ENCODE peak calls at places on chromosomes 2 and 18, in seven cellular contexts. R is AG20443, E is T-helper 1 cell, Z is uterus, P is caudate nucleus, V is Right ventricle myocardium superior, Y is GM04504. S is an unnamed sample.

GRCh38 chr2:159084395-159085370 is 116.2 kb downstream of the TANC1 start:
- DNase-seq in P (peak), V (no peak), Y (peak), Z (no peak), E (no peak), R (no peak), S (no peak)

GRCh38 chr2:203714112-203714511 is 7.7 kb downstream of the CD28 start:
- DNase-seq in V (peak), Y (no peak), P (no peak), R (no peak), E (no peak), Z (peak), S (no peak)

GRCh38 chr2:189933911-189934399 is 128.6 kb downstream of the MSTN start:
- DNase-seq in Z (no peak), R (peak), P (no peak), V (no peak), Y (peak), E (no peak), S (no peak)

GRCh38 chr2:203340791-203341487 is 12.7 kb downstream of the ABI2 start:
- DNase-seq in P (no peak), Z (no peak), R (peak), Y (peak), E (no peak), V (no peak), S (no peak)

GRCh38 chr2:9146656-9147055 is 60.0 kb upstream of the ASAP2 start:
- DNase-seq in Y (no peak), V (no peak), Z (no peak), E (no peak), R (no peak), P (no peak), S (no peak)

GRCh38 chr2:96832751-96833507 is 10.9 kb downstream of the ANKRD23 start:
- DNase-seq in Y (no peak), E (no peak), P (no peak), Z (peak), R (peak), V (peak), S (no peak)

GRCh38 chr2:33209976-33210375 is 263.2 kb downstream of the LTBP1 start:
- DNase-seq in Y (no peak), R (no peak), E (no peak), P (no peak), Z (no peak), V (no peak), S (no peak)

GRCh38 chr18:2425426-2426317 is 145.6 kb downstream of the METTL4 start:
- DNase-seq in Y (no peak), Z (no peak), V (no peak), R (peak), E (no peak), P (no peak), S (no peak)

GRCh38 chr2:37344453-37345361 is at the start of gene QPCT:
- DNase-seq in V (peak), Y (peak), R (peak), Z (peak), E (peak), P (no peak), S (no peak)

GRCh38 chr2:32626591-32627221 is 1.1 kb upstream of the TTC27 start:
- DNase-seq in P (no peak), V (no peak), Z (no peak), Y (no peak), R (no peak), E (no peak), S (no peak)

GRCh38 chr2:15909157-15909556 is 31.2 kb upstream of the MYCN start:
- DNase-seq in P (no peak), E (no peak), R (no peak), V (no peak), Y (no peak), Z (no peak), S (no peak)

GRCh38 chr2:191910518-191910917 is 63.6 kb upstream of the CAVIN2 start:
- DNase-seq in R (peak), Z (no peak), P (no peak), V (no peak), Y (no peak), E (no peak), S (no peak)

GRCh38 chr2:23436346-23437099 is 51.5 kb downstream of the KLHL29 start:
- DNase-seq in P (peak), V (no peak), Y (no peak), Z (peak), R (peak), E (no peak), S (peak)

GRCh38 chr2:105789745-105790466 is 45.2 kb downstream of the NCK2 start:
- DNase-seq in R (peak), P (no peak), E (no peak), Y (peak), Z (peak), V (no peak), S (no peak)

S was measured in dorsolateral prefrontal cortex.